ENCODE peak calls at places on chromosomes 11 and 22, in seven cellular contexts. W, I, H, N, T, X and C are unnamed samples.

GRCh38 chr22:31870890-31871289 is 73.4 kb upstream of the YWHAH start:
- DNase-seq in W (no peak), I (no peak), H (peak; percentile 71), N (no peak), T (no peak), X (peak; percentile 90), C (no peak)

GRCh38 chr11:118740892-118741291 is 50.1 kb downstream of the DDX6 start:
- DNase-seq in W (no peak), I (no peak), H (no peak), N (no peak), T (no peak), X (no peak), C (no peak)

GRCh38 chr22:19360862-19361261 is 69.3 kb upstream of the CLTCL1 start:
- DNase-seq in W (no peak), I (no peak), H (no peak), N (no peak), T (no peak), X (no peak), C (no peak)

GRCh38 chr11:20207781-20208621 is 47.7 kb upstream of the DBX1 start:
- DNase-seq in W (no peak), I (no peak), H (no peak), N (no peak), T (no peak), X (no peak), C (no peak)

GRCh38 chr11:134266440-134266839 is 9.7 kb upstream of the GLB1L3 start:
- DNase-seq in W (no peak), I (no peak), H (no peak), N (no peak), T (no peak), X (no peak), C (no peak)

GRCh38 chr22:31259798-31260473 is 32.4 kb downstream of the PIK3IP1 start:
- DNase-seq in W (no peak), I (no peak), H (no peak), N (no peak), T (no peak), X (no peak), C (no peak)

GRCh38 chr22:44385781-44386180 is 73.0 kb upstream of the SHISAL1 start:
- DNase-seq in W (no peak), I (no peak), H (no peak), N (no peak), T (no peak), X (no peak), C (no peak)

GRCh38 chr11:10317776-10318526 is 13.1 kb downstream of the ADM start:
- DNase-seq in W (no peak), I (no peak), H (no peak), N (no peak), T (no peak), X (no peak), C (no peak)

GRCh38 chr11:66314561-66315497 is 2.0 kb downstream of the CD248 start:
- DNase-seq in W (no peak), I (no peak), H (no peak), N (no peak), T (no peak), X (no peak), C (no peak)